ENCODE peak calls at places on chromosomes 16 and 17, in six cellular contexts. B is hypothalamus; R is NB4; L is CD8-positive, alpha-beta memory T cell; T is cardiac fibroblast; C is NAMALWA. X is an unnamed sample.

GRCh38 chr17:55563363-55563762 is 52.1 kb upstream of the SMIM36 start:
- DNase-seq in R (no peak), C (no peak), L (no peak), T (no peak), B (no peak), X (no peak)

GRCh38 chr17:61555127-61555531 is 35.9 kb downstream of the NACA2 start:
- DNase-seq in C (peak; percentile 81), B (no peak), R (no peak), T (no peak), L (no peak), X (no peak)

GRCh38 chr16:89695875-89696597 is 5.5 kb downstream of the SPATA2L start:
- DNase-seq in T (no peak), B (no peak), R (peak; percentile 14), C (no peak), L (peak; percentile 39), X (peak; percentile 70)

GRCh38 chr17:27376637-27377547 is 79.4 kb upstream of the KSR1 start:
- DNase-seq in L (no peak), R (no peak), B (no peak), C (no peak), T (peak; percentile 82), X (no peak)

GRCh38 chr17:39922006-39922405 is 3.6 kb upstream of the GSDMB start:
- DNase-seq in L (no peak), R (no peak), B (no peak), C (no peak), T (no peak), X (no peak)

GRCh38 chr16:81473561-81473960 is 29.0 kb downstream of the CMIP start:
- DNase-seq in L (no peak), C (no peak), B (no peak), R (no peak), T (peak; percentile 73), X (no peak)

GRCh38 chr17:75344664-75345063 is 55.4 kb upstream of the SLC25A19 start:
- DNase-seq in L (no peak), R (peak; percentile 36), B (no peak), C (peak; percentile 53), T (no peak), X (no peak)

GRCh38 chr17:27633312-27634025 is 2.5 kb downstream of the LGALS9 start:
- DNase-seq in C (no peak), L (no peak), B (no peak), T (no peak), R (no peak), X (no peak)

GRCh38 chr17:58328195-58329034 is at the start of gene TSPOAP1:
- DNase-seq in B (peak; percentile 38), L (peak; percentile 88), R (peak; percentile 97), T (no peak), C (peak; percentile 93), X (no peak)

GRCh38 chr17:28547623-28548416 is 4.6 kb downstream of the UNC119 start:
- DNase-seq in B (peak; percentile 21), L (peak; percentile 70), R (peak; percentile 82), T (peak; percentile 79), C (peak; percentile 89), X (no peak)

GRCh38 chr16:77759821-77760220 is 28.5 kb upstream of the VAT1L start:
- DNase-seq in C (no peak), T (no peak), L (no peak), B (no peak), R (peak; percentile 45), X (no peak)

GRCh38 chr16:28998837-28999236 is 14.0 kb downstream of the LAT start:
- DNase-seq in B (no peak), L (no peak), C (no peak), R (no peak), T (no peak), X (no peak)

GRCh38 chr17:68048996-68049395 is 13.5 kb downstream of the KPNA2 start:
- DNase-seq in T (peak; percentile 18), C (peak; percentile 39), B (no peak), R (peak; percentile 33), L (no peak), X (no peak)

GRCh38 chr16:74740795-74741304 is 33.8 kb downstream of the FA2H start:
- DNase-seq in T (no peak), B (peak; percentile 13), C (no peak), L (no peak), R (peak; percentile 25), X (no peak)

GRCh38 chr17:65914784-65915342 is 277.1 kb downstream of the CEP112 start:
- DNase-seq in L (no peak), T (peak; percentile 59), C (peak; percentile 6), R (no peak), B (no peak), X (no peak)

GRCh38 chr16:81198635-81199034 is 39.9 kb upstream of the BCO1 start:
- DNase-seq in C (no peak), B (no peak), L (no peak), T (peak; percentile 22), R (no peak), X (no peak)

GRCh38 chr17:80782536-80783427 is 208.9 kb upstream of the CHMP6 start:
- DNase-seq in T (peak; percentile 25), B (no peak), R (peak; percentile 25), C (no peak), L (peak; percentile 68), X (peak; percentile 72)

GRCh38 chr16:78434401-78434800 is 334.9 kb downstream of the WWOX start:
- DNase-seq in R (no peak), C (no peak), L (no peak), B (no peak), T (no peak), X (no peak)

GRCh38 chr16:81537721-81538561 is 93.3 kb downstream of the CMIP start:
- DNase-seq in B (no peak), L (no peak), T (peak; percentile 65), C (peak; percentile 14), R (peak; percentile 57), X (no peak)

GRCh38 chr17:43324205-43324893 is 74.4 kb upstream of the ARL4D start:
- DNase-seq in B (no peak), C (no peak), T (no peak), L (no peak), R (no peak), X (no peak)

GRCh38 chr17:30554839-30555751 is 77.9 kb downstream of the GOSR1 start:
- DNase-seq in B (no peak), R (peak; percentile 68), T (peak; percentile 46), C (peak; percentile 31), L (no peak), X (no peak)

GRCh38 chr16:3646348-3646920 is 8.1 kb upstream of the DNASE1 start:
- DNase-seq in R (no peak), B (no peak), C (no peak), L (no peak), T (no peak), X (peak; percentile 38)

GRCh38 chr17:76496464-76496863 is 4.8 kb downstream of the RHBDF2 start:
- DNase-seq in L (no peak), R (no peak), B (no peak), C (no peak), T (no peak), X (no peak)

GRCh38 chr17:49459401-49459984 is 35.6 kb upstream of the NGFR start:
- DNase-seq in B (no peak), T (no peak), C (no peak), R (no peak), L (no peak), X (no peak)

GRCh38 chr16:89921699-89922476 is 1.3 kb upstream of the TUBB3 start:
- DNase-seq in T (peak; percentile 94), R (peak; percentile 97), C (no peak), B (no peak), L (no peak), X (no peak)

GRCh38 chr17:60832206-60832605 is 154.6 kb downstream of the BCAS3 start:
- DNase-seq in B (no peak), R (no peak), T (no peak), C (no peak), L (no peak), X (no peak)

X was measured in suprapubic skin.